ENCODE peak calls at places on chromosome 19, in six cellular contexts. F is EL; D is astrocyte of the cerebellum; P is stimulated activated CD8-positive, alpha-beta memory T cell treated with anti-CD3 and anti-CD28 coated beads, Interleukin-15, amount 100 ng/mL, for 1 hour; H is breast epithelium; Y is M059J. A is an unnamed sample.

GRCh38 chr19:4134351-4134750 is 10.4 kb upstream of the MAP2K2 start:
- DNase-seq in F (no peak), D (no peak), P (no peak), H (no peak), Y (peak), A (no peak)

GRCh38 chr19:19464339-19465098 is 50.8 kb downstream of the TSSK6 start:
- DNase-seq in F (no peak), D (no peak), P (no peak), H (no peak), Y (no peak), A (no peak)

GRCh38 chr19:3336680-3337523 is 29.5 kb upstream of the NFIC start:
- DNase-seq in F (peak), D (no peak), P (no peak), H (peak), Y (peak), A (no peak)

GRCh38 chr19:48896191-48896720 is 2.3 kb downstream of the TULP2 start:
- DNase-seq in F (peak), D (no peak), P (no peak), H (no peak), Y (no peak), A (no peak)

GRCh38 chr19:36331353-36332228 is 47.4 kb downstream of the ZFP14 start:
- DNase-seq in F (peak), D (peak), P (peak), H (peak), Y (peak), A (peak)

GRCh38 chr19:7928741-7929701 is 3.1 kb upstream of the CTXN1 start:
- DNase-seq in F (peak), D (peak), P (peak), H (peak), Y (peak), A (peak)

GRCh38 chr19:49403404-49404187 is 15.5 kb downstream of the KASH5 start:
- DNase-seq in F (no peak), D (peak), P (no peak), H (no peak), Y (no peak), A (peak)

GRCh38 chr19:5590151-5590864 is 22.6 kb upstream of the TINCR start:
- DNase-seq in F (no peak), D (no peak), P (no peak), H (no peak), Y (no peak), A (no peak)

GRCh38 chr19:14383556-14383897 is 2.3 kb downstream of the ADGRE5 start:
- DNase-seq in F (peak), D (no peak), P (no peak), H (no peak), Y (no peak), A (no peak)

GRCh38 chr19:33302175-33302973 is at the start of gene CEBPA:
- DNase-seq in F (peak), D (no peak), P (peak), H (peak), Y (peak), A (no peak)

GRCh38 chr19:30113182-30113581 is 171.1 kb downstream of the URI1 start:
- DNase-seq in F (no peak), D (no peak), P (no peak), H (no peak), Y (no peak), A (no peak)

GRCh38 chr19:48417436-48417835 is 24.0 kb downstream of the GRIN2D start:
- DNase-seq in F (no peak), D (no peak), P (no peak), H (no peak), Y (no peak), A (no peak)

GRCh38 chr19:1171755-1172352 is 2.2 kb downstream of the SBNO2 start:
- DNase-seq in F (no peak), D (no peak), P (no peak), H (no peak), Y (no peak), A (no peak)

GRCh38 chr19:17324357-17325114 is 10.1 kb downstream of the ANO8 start:
- DNase-seq in F (no peak), D (no peak), P (no peak), H (no peak), Y (no peak), A (no peak)

GRCh38 chr19:355134-355533 is 10.5 kb upstream of the MIER2 start:
- DNase-seq in F (no peak), D (no peak), P (no peak), H (no peak), Y (peak), A (no peak)

GRCh38 chr19:57755031-57755430 is 8.4 kb downstream of the ZNF776 start:
- DNase-seq in F (no peak), D (no peak), P (no peak), H (no peak), Y (no peak), A (no peak)

GRCh38 chr19:7682175-7682855 is 1.7 kb downstream of the TRAPPC5 start:
- DNase-seq in F (no peak), D (no peak), P (no peak), H (no peak), Y (no peak), A (no peak)

GRCh38 chr19:38290631-38291147 is 13.4 kb upstream of the C19orf33 start:
- DNase-seq in F (peak), D (peak), P (no peak), H (peak), Y (peak), A (peak)

GRCh38 chr19:4194353-4194752 is 11.9 kb downstream of the ANKRD24 start:
- DNase-seq in F (no peak), D (no peak), P (no peak), H (no peak), Y (no peak), A (no peak)

GRCh38 chr19:45955905-45956608 is 17.6 kb downstream of the NOVA2 start:
- DNase-seq in F (no peak), D (peak), P (no peak), H (peak), Y (peak), A (no peak)

GRCh38 chr19:343451-343931 is 1.1 kb downstream of the MIER2 start:
- DNase-seq in F (no peak), D (no peak), P (no peak), H (no peak), Y (no peak), A (no peak)

GRCh38 chr19:4678881-4679379 is 8.8 kb upstream of the MYDGF start:
- DNase-seq in F (no peak), D (no peak), P (no peak), H (no peak), Y (no peak), A (no peak)

GRCh38 chr19:24086974-24087595 is at the start of gene ZNF254:
- DNase-seq in F (peak), D (peak), P (peak), H (peak), Y (peak), A (peak)

GRCh38 chr19:28242317-28242927 is 970.5 kb downstream of the UQCRFS1 start:
- DNase-seq in F (peak), D (peak), P (peak), H (no peak), Y (peak), A (peak)

GRCh38 chr19:35555301-35556005 is 8.0 kb downstream of the ATP4A start:
- DNase-seq in F (peak), D (no peak), P (no peak), H (no peak), Y (peak), A (peak)

GRCh38 chr19:41564515-41565383 is 11.2 kb upstream of the CEACAM21 start:
- DNase-seq in F (no peak), D (no peak), P (no peak), H (no peak), Y (no peak), A (no peak)

GRCh38 chr19:40717325-40717879 is 490 bp downstream of the ITPKC start:
- DNase-seq in F (peak), D (no peak), P (no peak), H (peak), Y (no peak), A (no peak)

GRCh38 chr19:32202244-32202643 is 143.2 kb upstream of the ZNF507 start:
- DNase-seq in F (no peak), D (no peak), P (no peak), H (no peak), Y (no peak), A (no peak)

GRCh38 chr19:38932425-38933179 is 1.9 kb downstream of the MRPS12 start:
- DNase-seq in F (peak), D (no peak), P (peak), H (no peak), Y (no peak), A (no peak)

GRCh38 chr19:54156953-54157352 is 2.6 kb downstream of the LENG1 start:
- DNase-seq in F (no peak), D (no peak), P (no peak), H (no peak), Y (no peak), A (no peak)

GRCh38 chr19:9913237-9914000 is 22.9 kb downstream of the OLFM2 start:
- DNase-seq in F (peak), D (no peak), P (no peak), H (no peak), Y (no peak), A (no peak)

GRCh38 chr19:16789238-16789637 is 40.0 kb upstream of the SIN3B start:
- DNase-seq in F (no peak), D (no peak), P (no peak), H (no peak), Y (no peak), A (no peak)

GRCh38 chr19:28332886-28333285 is 880.1 kb downstream of the UQCRFS1 start:
- DNase-seq in F (no peak), D (no peak), P (no peak), H (no peak), Y (no peak), A (no peak)

GRCh38 chr19:10068205-10068604 is 17.9 kb upstream of the SHFL start:
- DNase-seq in F (no peak), D (no peak), P (no peak), H (no peak), Y (peak), A (no peak)

GRCh38 chr19:8610041-8610927 is at the start of gene ADAMTS10:
- DNase-seq in F (peak), D (no peak), P (no peak), H (no peak), Y (peak), A (no peak)

GRCh38 chr19:50858896-50859295 is 4.2 kb downstream of the KLK3 start:
- DNase-seq in F (no peak), D (no peak), P (no peak), H (no peak), Y (no peak), A (no peak)

GRCh38 chr19:42113641-42114348 is 18.5 kb downstream of the POU2F2 start:
- DNase-seq in F (peak), D (peak), P (no peak), H (no peak), Y (peak), A (peak)

GRCh38 chr19:41847351-41848105 is 2.7 kb downstream of the DMRTC2 start:
- DNase-seq in F (no peak), D (no peak), P (no peak), H (no peak), Y (no peak), A (no peak)